ENCODE peak calls at places on chromosomes 16 and 17, in nine cellular contexts. X, Y, J, D, K, C, N, O and H are unnamed samples.

GRCh38 chr17:43360376-43360738 is 38.4 kb upstream of the ARL4D start:
- DNase-seq in X (peak; percentile 97), Y (no peak), J (no peak), D (peak; percentile 47), K (no peak), C (no peak), N (no peak), O (peak; percentile 69), H (peak; percentile 57)

GRCh38 chr16:70657956-70658355 is 11.6 kb downstream of the IL34 start:
- DNase-seq in X (no peak), Y (no peak), J (no peak), D (no peak), K (no peak), C (no peak), N (no peak), O (no peak), H (no peak)

GRCh38 chr17:57874434-57875108 is 24.7 kb upstream of the MRPS23 start:
- DNase-seq in X (peak; percentile 94), Y (peak; percentile 88), J (peak; percentile 76), D (peak; percentile 74), K (peak; percentile 76), C (peak; percentile 66), N (peak; percentile 80), O (no peak), H (peak; percentile 83)

GRCh38 chr17:1181769-1182137 is 2.0 kb upstream of the ABR start:
- DNase-seq in X (no peak), Y (no peak), J (no peak), D (no peak), K (no peak), C (no peak), N (peak; percentile 44), O (peak; percentile 27), H (no peak)

GRCh38 chr16:51755039-51755501 is 604.0 kb upstream of the SALL1 start:
- DNase-seq in X (no peak), Y (peak; percentile 36), J (no peak), D (no peak), K (no peak), C (no peak), N (no peak), O (no peak), H (no peak)

GRCh38 chr17:29292992-29293889 is 707 bp downstream of the NUFIP2 start:
- DNase-seq in X (peak; percentile 30), Y (peak; percentile 86), J (no peak), D (peak; percentile 63), K (peak; percentile 73), C (peak; percentile 51), N (no peak), O (peak; percentile 27), H (no peak)

GRCh38 chr16:55576369-55576768 is 9.9 kb downstream of the CAPNS2 start:
- DNase-seq in X (no peak), Y (no peak), J (no peak), D (no peak), K (peak; percentile 27), C (no peak), N (no peak), O (no peak), H (no peak)

GRCh38 chr16:30874244-30874820 is 19.5 kb downstream of the BCL7C start:
- DNase-seq in X (no peak), Y (no peak), J (no peak), D (no peak), K (no peak), C (no peak), N (no peak), O (no peak), H (no peak)

GRCh38 chr17:63399856-63400255 is 46.2 kb downstream of the CYB561 start:
- DNase-seq in X (peak; percentile 25), Y (peak; percentile 56), J (no peak), D (peak; percentile 43), K (peak; percentile 79), C (no peak), N (no peak), O (no peak), H (no peak)

GRCh38 chr17:63402808-63403207 is 43.3 kb downstream of the CYB561 start:
- DNase-seq in X (no peak), Y (no peak), J (no peak), D (no peak), K (no peak), C (no peak), N (no peak), O (no peak), H (no peak)

GRCh38 chr17:63398680-63399079 is 47.4 kb downstream of the CYB561 start:
- DNase-seq in X (no peak), Y (no peak), J (no peak), D (no peak), K (no peak), C (no peak), N (no peak), O (no peak), H (no peak)

GRCh38 chr17:63395075-63395815 is 50.9 kb downstream of the CYB561 start:
- DNase-seq in X (peak; percentile 85), Y (no peak), J (peak; percentile 64), D (no peak), K (no peak), C (no peak), N (peak; percentile 26), O (no peak), H (peak; percentile 56)

DNA sequence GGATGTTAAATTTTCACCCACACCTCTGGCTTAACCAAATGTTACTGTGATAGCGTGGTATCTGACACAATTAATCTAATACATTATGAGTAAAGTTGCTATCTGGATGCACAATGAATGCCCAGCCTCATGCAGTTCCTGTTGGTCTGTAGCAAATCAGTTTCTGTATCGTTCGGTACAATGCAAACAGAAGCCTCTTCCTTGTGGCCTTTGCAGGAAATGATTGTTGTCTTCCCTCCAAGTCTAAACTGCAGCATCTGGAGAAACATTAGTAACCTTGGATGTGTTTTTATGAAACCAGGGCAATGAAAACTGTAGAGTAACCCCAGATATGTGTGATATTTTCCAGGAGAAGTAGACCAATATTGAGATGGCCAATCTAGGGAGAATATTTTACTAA is 46.8 kb downstream of the CYB561 start:
- DNase-seq in X (peak; percentile 33), Y (no peak), J (peak; percentile 41), D (no peak), K (no peak), C (no peak), N (no peak), O (no peak), H (peak; percentile 59)
- TF ChIP-seq CTCF in X (no peak), Y (no peak), J (peak; percentile 7), D (no peak), K (no peak), C (no peak), N (no peak), O (no peak), H (no peak)

GRCh38 chr16:2487517-2487842 is 12.6 kb downstream of the TBC1D24 start:
- DNase-seq in X (no peak), Y (no peak), J (no peak), D (no peak), K (no peak), C (no peak), N (no peak), O (no peak), H (no peak)

GRCh38 chr16:2487903-2488531 is 13.1 kb downstream of the TBC1D24 start:
- DNase-seq in X (no peak), Y (no peak), J (no peak), D (no peak), K (no peak), C (no peak), N (no peak), O (no peak), H (no peak)

GRCh38 chr16:2484898-2485508 is 10.1 kb downstream of the TBC1D24 start:
- DNase-seq in X (no peak), Y (no peak), J (no peak), D (no peak), K (no peak), C (no peak), N (no peak), O (no peak), H (no peak)

GRCh38 chr16:2485811-2486507 is 11.0 kb downstream of the TBC1D24 start:
- DNase-seq in X (no peak), Y (no peak), J (no peak), D (no peak), K (no peak), C (no peak), N (no peak), O (no peak), H (no peak)

GRCh38 chr16:2486645-2487516 is 12.0 kb downstream of the TBC1D24 start:
- DNase-seq in X (peak; percentile 22), Y (peak; percentile 52), J (no peak), D (peak; percentile 54), K (peak; percentile 56), C (no peak), N (no peak), O (no peak), H (no peak)
- TF ChIP-seq CTCF in X (peak; percentile 4), Y (no peak), J (peak; percentile 10), D (no peak), K (peak; percentile 52), C (no peak), N (peak; percentile 6), O (no peak), H (no peak)

DNA sequence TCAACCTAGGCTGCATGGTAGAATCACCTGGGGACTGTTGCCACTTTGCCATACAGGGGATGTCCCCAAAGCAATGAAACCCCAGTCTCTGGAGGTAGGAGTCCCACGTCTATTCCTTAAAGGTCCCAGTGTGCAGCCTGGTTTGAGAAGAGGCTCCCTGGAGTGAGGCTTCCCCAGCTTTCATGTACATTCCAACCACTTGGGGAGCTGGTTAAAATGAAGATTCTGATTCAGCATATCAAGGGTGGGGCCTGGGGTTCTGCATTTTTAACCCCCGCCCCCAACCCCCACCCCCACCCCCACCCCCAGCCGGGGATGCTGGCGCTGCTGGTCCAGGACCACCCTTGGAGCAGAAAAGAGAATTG is 241.2 kb downstream of the FOXL1 start:
- DNase-seq in X (no peak), Y (no peak), J (no peak), D (no peak), K (no peak), C (no peak), N (no peak), O (peak; percentile 8), H (no peak)
- TF ChIP-seq CTCF in X (peak; percentile 66), Y (peak; percentile 22), J (peak; percentile 31), D (no peak), K (peak; percentile 36), C (peak; percentile 32), N (peak; percentile 26), O (peak; percentile 28), H (peak; percentile 28)

GRCh38 chr16:4855371-4855770 is 8.1 kb downstream of the UBN1 start:
- DNase-seq in X (no peak), Y (no peak), J (no peak), D (no peak), K (no peak), C (no peak), N (no peak), O (no peak), H (no peak)

GRCh38 chr16:4850211-4850610 is 2.9 kb downstream of the UBN1 start:
- DNase-seq in X (no peak), Y (no peak), J (no peak), D (no peak), K (no peak), C (no peak), N (no peak), O (no peak), H (no peak)

GRCh38 chr16:4855804-4856203 is 8.5 kb downstream of the UBN1 start:
- DNase-seq in X (no peak), Y (no peak), J (no peak), D (no peak), K (no peak), C (no peak), N (no peak), O (no peak), H (no peak)

GRCh38 chr16:4847774-4848587 is 700 bp downstream of the UBN1 start:
- DNase-seq in X (peak; percentile 61), Y (peak; percentile 75), J (no peak), D (peak; percentile 56), K (peak; percentile 47), C (peak; percentile 26), N (no peak), O (peak; percentile 68), H (peak; percentile 19)

GRCh38 chr16:4852221-4852872 is 5.1 kb downstream of the UBN1 start:
- DNase-seq in X (no peak), Y (no peak), J (no peak), D (no peak), K (no peak), C (no peak), N (no peak), O (peak; percentile 56), H (no peak)
- TF ChIP-seq CTCF in X (no peak), Y (no peak), J (no peak), D (no peak), K (no peak), C (no peak), N (no peak), O (no peak), H (no peak)